ENCODE peak calls at places on chromosomes 11 and 22, in nine cellular contexts. L is stomach, U is GM12878, I is transverse colon, C is A549, O is ovary, Y is esophagus muscularis mucosa, K is sigmoid colon, Z is H1. J is an unnamed sample.

GRCh38 chr22:27349456-27349855 is 452.1 kb downstream of the MN1 start:
- DNase-seq in L (no peak), U (no peak), I (no peak), C (no peak), O (no peak), Y (no peak), K (no peak), Z (no peak), J (no peak)

GRCh38 chr11:17979770-17980371 is 33.0 kb downstream of the SERGEF start:
- DNase-seq in L (peak), U (no peak), I (no peak), C (peak), O (no peak), Y (no peak), K (no peak), Z (peak), J (no peak)

GRCh38 chr11:926341-926916 is 759 bp downstream of the AP2A2 start:
- DNase-seq in L (no peak), U (no peak), I (peak), C (peak), O (no peak), Y (no peak), K (no peak), Z (no peak), J (no peak)

GRCh38 chr11:122763108-122763507 is 75.2 kb upstream of the CRTAM start:
- DNase-seq in L (no peak), U (no peak), I (no peak), C (no peak), O (no peak), Y (no peak), K (no peak), Z (no peak), J (no peak)

GRCh38 chr11:47514825-47515647 is 37.9 kb downstream of the CELF1 start:
- DNase-seq in L (no peak), U (no peak), I (no peak), C (peak), O (no peak), Y (no peak), K (no peak), Z (no peak), J (no peak)

GRCh38 chr11:117179048-117179999 is 781 bp downstream of the SIDT2 start:
- DNase-seq in L (peak), U (peak), I (peak), C (no peak), O (peak), Y (no peak), K (peak), Z (no peak), J (no peak)

GRCh38 chr11:41498726-41499125 is 39.3 kb upstream of the LRRC4C start:
- DNase-seq in L (no peak), U (no peak), I (no peak), C (peak), O (no peak), Y (no peak), K (no peak), Z (no peak), J (no peak)

GRCh38 chr11:106770489-106771100 is 247.7 kb downstream of the GUCY1A2 start:
- DNase-seq in L (no peak), U (no peak), I (no peak), C (no peak), O (no peak), Y (no peak), K (no peak), Z (no peak), J (no peak)

GRCh38 chr11:71913716-71914115 is 14.7 kb downstream of the XNDC1N start:
- DNase-seq in L (no peak), U (no peak), I (no peak), C (no peak), O (no peak), Y (no peak), K (no peak), Z (no peak), J (no peak)

GRCh38 chr11:14519692-14520085 is 497 bp downstream of the PSMA1 start:
- DNase-seq in L (no peak), U (peak), I (no peak), C (no peak), O (no peak), Y (no peak), K (no peak), Z (no peak), J (no peak)

GRCh38 chr11:61467609-61468401 is 37.9 kb downstream of the SDHAF2 start:
- DNase-seq in L (no peak), U (no peak), I (no peak), C (no peak), O (no peak), Y (no peak), K (no peak), Z (no peak), J (no peak)

GRCh38 chr22:17784776-17785175 is 10.5 kb upstream of the BID start:
- DNase-seq in L (no peak), U (no peak), I (no peak), C (no peak), O (no peak), Y (no peak), K (no peak), Z (no peak), J (no peak)

GRCh38 chr22:26953380-26953807 is 296.0 kb downstream of the MIAT start:
- DNase-seq in L (no peak), U (no peak), I (no peak), C (no peak), O (no peak), Y (no peak), K (no peak), Z (peak), J (no peak)

GRCh38 chr22:34070051-34070450 is 149.8 kb upstream of the LARGE1 start:
- DNase-seq in L (no peak), U (no peak), I (no peak), C (no peak), O (no peak), Y (no peak), K (no peak), Z (no peak), J (no peak)

DNA sequence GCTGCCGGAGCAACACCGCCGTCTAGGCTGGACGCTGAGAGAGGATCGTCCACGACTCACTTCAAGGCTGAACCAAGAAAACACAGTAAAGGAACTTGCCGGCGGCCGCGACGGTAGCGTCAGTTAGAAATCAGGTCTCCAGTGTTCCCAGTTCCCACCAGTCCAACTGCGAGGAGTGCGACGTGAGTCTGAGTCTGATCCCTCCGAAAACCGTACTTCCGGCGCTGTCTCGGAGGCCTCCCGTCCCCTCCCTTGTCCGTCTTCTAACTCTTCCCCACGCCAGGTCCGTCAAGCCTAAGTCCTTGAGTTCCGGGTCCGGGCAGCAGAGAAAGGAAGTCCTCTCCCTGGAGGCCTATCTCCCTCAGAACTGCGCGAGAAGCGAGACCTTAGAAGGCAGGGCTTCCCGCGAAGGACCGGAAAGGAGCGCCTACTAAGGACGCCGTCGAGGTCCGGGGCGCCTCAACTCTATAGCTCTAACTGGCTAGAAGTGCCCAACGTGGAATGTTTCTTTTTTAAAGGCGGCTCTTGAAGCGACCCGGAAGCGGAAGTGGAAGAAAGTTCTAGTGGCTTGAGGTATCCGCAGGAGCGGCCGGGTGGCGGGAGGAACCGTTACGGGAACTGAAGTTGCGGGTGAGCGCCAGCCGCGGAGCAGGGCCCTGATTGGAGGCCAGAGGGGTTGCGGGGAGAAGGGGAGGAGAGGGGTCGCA is at the start of the genes BANF1 and EIF1AD:
- DNase-seq in L (peak), U (peak), I (peak), C (peak), O (peak), Y (peak), K (peak), Z (peak), J (peak)
- TF ChIP-seq POLR2A in L (no peak), U (peak), I (peak), C (peak), O (peak), Y (no peak), K (peak), Z (no peak), J (peak)

GRCh38 chr11:121755191-121755590 is 302.4 kb upstream of the SORL1-AS1 start:
- DNase-seq in L (no peak), U (no peak), I (no peak), C (no peak), O (no peak), Y (no peak), K (no peak), Z (no peak), J (no peak)

GRCh38 chr11:121757480-121758125 is 304.8 kb upstream of the SORL1-AS1 start:
- DNase-seq in L (no peak), U (no peak), I (no peak), C (no peak), O (no peak), Y (peak), K (no peak), Z (no peak), J (no peak)

GRCh38 chr11:121754603-121755002 is 301.8 kb upstream of the SORL1-AS1 start:
- DNase-seq in L (no peak), U (no peak), I (no peak), C (no peak), O (peak), Y (no peak), K (peak), Z (no peak), J (no peak)
- TF ChIP-seq EP300 in L (no peak), U (no peak), I (no peak), C (no peak), O (no peak), Y (no peak), K (no peak), Z (no peak), J (peak)

DNA sequence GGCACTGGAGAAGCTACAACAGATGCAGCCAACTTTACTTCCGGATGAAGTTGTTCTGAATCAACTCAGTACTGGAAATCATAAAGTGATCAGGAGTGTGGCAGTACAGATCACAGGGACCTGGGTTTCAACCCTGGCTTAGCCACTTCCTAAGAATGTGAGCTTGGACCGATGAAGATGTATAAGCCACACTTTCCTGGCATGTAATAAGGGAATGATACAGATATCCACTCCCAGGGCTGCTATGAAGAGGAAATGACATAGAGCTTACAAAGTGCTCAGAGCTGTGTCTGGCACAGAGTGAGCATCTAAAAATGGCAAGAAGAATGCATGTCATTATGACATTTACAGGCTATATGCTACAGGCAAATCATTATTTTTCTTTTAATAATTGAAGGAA is 378.7 kb downstream of the NTM start:
- DNase-seq in L (no peak), U (no peak), I (no peak), C (no peak), O (no peak), Y (no peak), K (no peak), Z (no peak), J (no peak)
- TF ChIP-seq POLR2A in L (no peak), U (no peak), I (no peak), C (no peak), O (no peak), Y (no peak), K (no peak), Z (no peak), J (no peak)

GRCh38 chr22:31089101-31090100 is 8.3 kb downstream of the SMTN start:
- DNase-seq in L (peak), U (no peak), I (peak), C (peak), O (no peak), Y (peak), K (peak), Z (peak), J (no peak)
- TF ChIP-seq EP300 in L (no peak), U (no peak), I (no peak), C (no peak), O (no peak), Y (no peak), K (no peak), Z (no peak), J (no peak)

GRCh38 chr11:67412495-67413179 is 2.8 kb upstream of the CARNS1 start:
- DNase-seq in L (no peak), U (no peak), I (no peak), C (no peak), O (no peak), Y (no peak), K (no peak), Z (no peak), J (no peak)

GRCh38 chr11:67411785-67412152 is 3.7 kb upstream of the CARNS1 start:
- DNase-seq in L (no peak), U (no peak), I (no peak), C (no peak), O (no peak), Y (no peak), K (no peak), Z (no peak), J (no peak)

GRCh38 chr11:67415501-67416304 is at the start of gene CARNS1:
- DNase-seq in L (no peak), U (no peak), I (no peak), C (no peak), O (no peak), Y (no peak), K (no peak), Z (no peak), J (no peak)

GRCh38 chr11:67410984-67411784 is 4.3 kb upstream of the CARNS1 start:
- DNase-seq in L (no peak), U (no peak), I (no peak), C (no peak), O (no peak), Y (no peak), K (no peak), Z (no peak), J (no peak)

GRCh38 chr11:67413266-67413797 is 2.1 kb upstream of the CARNS1 start:
- DNase-seq in L (no peak), U (no peak), I (no peak), C (no peak), O (no peak), Y (no peak), K (no peak), Z (no peak), J (no peak)
- TF ChIP-seq POLR2A in L (no peak), U (no peak), I (no peak), C (no peak), O (no peak), Y (no peak), K (no peak), Z (no peak), J (no peak)

DNA sequence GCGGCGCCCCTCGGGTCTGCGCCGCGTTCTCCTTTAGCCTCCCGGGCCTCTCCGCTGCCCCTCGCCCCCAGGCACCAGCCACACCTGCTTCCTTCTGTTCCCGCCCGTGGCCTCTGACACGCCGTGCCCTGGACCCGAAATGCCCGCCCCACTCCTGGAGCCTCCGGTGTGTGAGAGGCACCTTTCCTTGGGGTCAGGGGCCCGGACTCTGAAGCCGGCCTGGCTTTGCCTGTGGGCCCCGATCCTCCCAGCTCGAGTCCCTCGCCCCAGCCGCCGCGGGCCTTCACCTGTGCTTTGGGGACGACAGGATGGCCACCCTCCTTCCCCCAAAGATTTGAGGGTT is 661 bp upstream of the CDPF1 start:
- DNase-seq in L (no peak), U (no peak), I (peak), C (no peak), O (no peak), Y (no peak), K (no peak), Z (peak), J (no peak)
- TF ChIP-seq EP300 in L (no peak), U (no peak), I (no peak), C (no peak), O (no peak), Y (no peak), K (no peak), Z (no peak), J (no peak)

DNA sequence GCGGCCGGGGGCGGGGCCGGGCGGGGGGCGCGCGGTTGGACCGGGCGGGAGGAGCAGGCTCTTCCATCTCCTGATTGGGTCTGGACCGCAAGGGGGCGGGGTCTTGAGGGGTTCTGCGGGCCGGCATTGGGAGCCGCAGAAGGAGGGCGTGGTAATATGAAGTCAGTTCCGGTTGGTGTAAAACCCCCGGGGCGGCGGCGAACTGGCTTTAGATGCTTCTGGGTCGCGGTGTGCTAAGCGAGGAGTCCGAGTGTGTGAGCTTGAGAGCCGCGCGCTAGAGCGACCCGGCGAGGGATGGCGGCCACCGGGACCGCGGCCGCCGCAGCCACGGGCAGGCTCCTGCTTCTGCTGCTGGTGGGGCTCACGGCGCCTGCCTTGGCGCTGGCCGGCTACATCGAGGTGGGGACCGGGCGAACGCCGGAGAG is at the start of gene APLP2:
- DNase-seq in L (peak), U (peak), I (peak), C (peak), O (peak), Y (peak), K (peak), Z (peak), J (peak)
- TF ChIP-seq POLR2A in L (no peak), U (peak), I (peak), C (peak), O (peak), Y (peak), K (peak), Z (peak), J (peak)

DNA sequence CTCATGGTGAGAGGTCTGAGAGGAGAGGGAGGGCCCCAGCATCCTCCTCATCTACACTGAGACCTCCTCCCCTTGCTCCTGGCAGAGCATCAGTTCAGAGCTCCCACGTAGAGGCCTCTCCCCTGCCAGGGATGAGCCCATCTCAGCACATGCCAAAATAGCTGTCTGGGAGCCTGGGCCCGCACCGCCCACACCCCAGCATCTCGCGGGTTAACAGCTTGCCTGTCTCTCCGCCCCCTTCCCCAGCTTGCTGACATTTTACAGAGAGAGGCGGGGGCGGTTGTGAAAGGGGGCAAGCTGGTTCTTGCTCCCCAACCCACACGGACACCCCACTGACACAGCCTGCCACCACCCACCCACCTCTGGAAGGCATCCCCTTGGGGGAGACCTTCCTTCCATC is 6.4 kb downstream of the DGKZ start:
- DNase-seq in L (no peak), U (no peak), I (no peak), C (no peak), O (no peak), Y (no peak), K (no peak), Z (no peak), J (no peak)
- TF ChIP-seq EP300 in L (no peak), U (no peak), I (no peak), C (no peak), O (no peak), Y (no peak), K (no peak), Z (no peak), J (no peak)

DNA sequence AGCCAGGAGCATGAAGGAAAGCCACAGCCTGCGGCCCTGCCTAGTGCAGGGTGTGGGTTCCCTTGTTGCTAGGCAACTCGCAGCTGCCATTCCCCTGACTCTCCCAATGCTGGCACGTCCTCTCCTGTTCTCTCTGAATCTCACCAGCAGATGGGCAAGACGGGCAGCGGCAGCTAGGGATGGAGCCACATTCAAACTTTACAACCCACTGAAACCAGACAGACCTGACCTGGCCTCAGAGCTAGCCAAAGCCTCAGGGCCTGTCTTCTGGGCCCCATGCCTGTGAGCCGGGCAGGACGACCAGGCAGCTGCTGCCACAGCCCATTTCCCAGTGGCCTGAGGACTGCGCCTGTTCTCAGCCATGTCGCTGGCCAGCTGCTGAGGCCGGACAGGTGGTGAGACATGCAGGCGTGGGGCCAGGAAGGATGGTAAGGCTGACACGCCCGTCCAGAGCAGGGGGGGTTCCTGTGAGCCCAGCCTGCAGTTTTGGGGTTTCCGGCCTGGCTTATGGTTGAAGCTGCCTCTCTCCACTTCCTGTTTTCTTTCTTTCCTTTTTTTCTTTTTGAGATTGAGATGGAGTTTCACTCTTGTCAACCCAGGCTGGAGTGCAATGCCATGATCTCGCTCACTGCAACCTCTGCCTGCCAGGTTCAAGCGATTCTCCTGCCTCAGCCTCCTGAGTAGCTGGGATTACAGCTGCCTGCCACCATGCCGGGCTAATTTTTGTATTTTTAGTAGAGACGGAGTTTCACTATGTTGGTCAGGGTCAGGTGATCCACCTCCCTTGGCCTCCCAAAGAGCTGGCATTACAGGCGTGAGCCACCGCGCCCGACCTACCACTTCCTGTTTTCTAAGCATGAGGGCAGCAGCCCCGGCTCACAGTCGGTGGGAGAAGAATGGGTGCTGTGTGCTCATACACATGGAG is 4.1 kb downstream of the SUN2 start:
- DNase-seq in L (peak), U (peak), I (peak), C (no peak), O (no peak), Y (no peak), K (no peak), Z (no peak), J (no peak)
- TF ChIP-seq POLR2A in L (no peak), U (peak), I (no peak), C (no peak), O (no peak), Y (no peak), K (no peak), Z (no peak), J (no peak)

DNA sequence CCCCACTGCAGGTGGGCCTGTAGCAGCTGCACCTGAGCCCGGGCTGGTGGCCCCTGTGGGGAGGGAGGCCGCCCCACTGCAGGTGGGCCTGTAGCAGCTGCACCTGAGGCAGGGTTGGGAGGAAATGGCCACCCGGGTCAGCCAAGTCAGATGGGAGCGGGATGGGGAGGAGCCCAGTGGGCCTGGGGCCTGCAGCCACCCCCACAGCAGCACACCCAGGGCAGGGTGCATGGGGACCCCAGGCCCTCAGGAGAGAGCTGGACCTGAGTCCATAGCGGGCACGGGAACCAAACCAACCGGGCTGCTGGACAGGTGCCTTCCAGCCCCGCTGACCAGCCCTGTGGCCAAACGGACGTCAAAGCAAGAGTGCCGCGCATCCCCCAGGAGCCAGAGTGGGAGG is 61.7 kb downstream of the BRD1 start:
- DNase-seq in L (peak), U (no peak), I (peak), C (no peak), O (no peak), Y (no peak), K (peak), Z (peak), J (no peak)
- TF ChIP-seq EP300 in L (no peak), U (no peak), I (no peak), C (no peak), O (no peak), Y (no peak), K (no peak), Z (no peak), J (no peak)